ENCODE peak calls at places on chromosome 15, in eight cellular contexts. B is GM18507, I is body of pancreas, F is NCI-H1092, P is fibroblast of pulmonary artery, E is T1000, X is epithelial cell of esophagus, L is tibial nerve. V is an unnamed sample.
A peak's percentile ranks its signal among the peaks of the same experiment; 100 is the strongest.

GRCh38 chr15:65054333-65055200 is 9.4 kb downstream of the SLC51B start:
- DNase-seq in B (peak; percentile 68), E (peak; percentile 16), I (peak; percentile 76), L (peak; percentile 81), P (peak; percentile 78), X (peak; percentile 65), F (peak; percentile 2), V (peak; percentile 84)

GRCh38 chr15:70188286-70188685 is 90.6 kb upstream of the TLE3 start:
- DNase-seq in P (no peak), L (no peak), X (no peak), F (no peak), E (no peak), B (no peak), I (no peak), V (no peak)

GRCh38 chr15:77834276-77834990 is 201.7 kb upstream of the LINGO1 start:
- DNase-seq in X (no peak), F (no peak), P (no peak), E (no peak), B (no peak), L (no peak), I (no peak), V (no peak)

GRCh38 chr15:26261413-26261812 is 398.3 kb upstream of the ATP10A start:
- DNase-seq in L (no peak), I (no peak), B (no peak), P (no peak), E (no peak), X (no peak), F (no peak), V (peak; percentile 58)

GRCh38 chr15:67093146-67093874 is 27.9 kb downstream of the SMAD3 start:
- DNase-seq in B (no peak), I (peak; percentile 67), P (no peak), F (no peak), L (peak; percentile 20), X (no peak), E (no peak), V (no peak)

GRCh38 chr15:80109388-80109787 is 43.4 kb upstream of the FAH start:
- DNase-seq in L (no peak), F (no peak), B (no peak), E (no peak), P (no peak), X (no peak), I (no peak), V (no peak)

GRCh38 chr15:78000089-78000926 is 77.2 kb downstream of the TBC1D2B start:
- DNase-seq in X (peak; percentile 88), B (peak; percentile 47), E (no peak), L (peak; percentile 50), I (peak; percentile 96), P (peak; percentile 56), F (no peak), V (peak; percentile 87)

GRCh38 chr15:64982472-64982871 is 7.2 kb downstream of the SPG21 start:
- DNase-seq in P (no peak), I (no peak), F (no peak), B (no peak), L (no peak), X (no peak), E (no peak), V (no peak)

GRCh38 chr15:41790756-41791546 is 16.7 kb downstream of the MAPKBP1 start:
- DNase-seq in I (no peak), L (no peak), F (no peak), X (peak; percentile 65), E (no peak), P (peak; percentile 78), B (no peak), V (no peak)

GRCh38 chr15:30023798-30024295 is 58.9 kb upstream of the GOLGA8J start:
- DNase-seq in X (peak; percentile 27), L (no peak), E (no peak), B (no peak), F (no peak), I (no peak), P (peak; percentile 61), V (no peak)

GRCh38 chr15:52261498-52262242 is 33.9 kb downstream of the MYO5C start:
- DNase-seq in L (peak; percentile 54), X (peak; percentile 77), B (peak; percentile 75), F (no peak), P (peak; percentile 87), E (peak; percentile 63), I (peak; percentile 84), V (peak; percentile 72)

GRCh38 chr15:40506964-40507571 is 36.3 kb downstream of the CHST14 start:
- DNase-seq in I (peak; percentile 81), L (peak; percentile 41), P (peak; percentile 70), B (peak; percentile 29), E (no peak), F (peak; percentile 68), X (peak; percentile 69), V (peak; percentile 84)

GRCh38 chr15:63504979-63505841 is 817 bp downstream of the USP3 start:
- DNase-seq in I (peak; percentile 84), X (peak; percentile 61), B (no peak), E (peak; percentile 21), P (peak; percentile 57), L (no peak), F (peak; percentile 43), V (peak; percentile 79)

GRCh38 chr15:56047354-56047753 is 53.9 kb upstream of the NEDD4 start:
- DNase-seq in B (no peak), P (peak; percentile 68), E (no peak), X (peak; percentile 44), F (no peak), L (no peak), I (no peak), V (no peak)

GRCh38 chr15:60208708-60209107 is 189.1 kb downstream of the ANXA2 start:
- DNase-seq in E (no peak), B (no peak), F (no peak), I (no peak), X (peak; percentile 44), L (no peak), P (peak; percentile 6), V (no peak)

GRCh38 chr15:61038910-61039309 is 190.2 kb downstream of the RORA start:
- DNase-seq in B (no peak), I (no peak), P (peak; percentile 16), X (no peak), E (no peak), F (no peak), L (peak; percentile 22), V (no peak)

GRCh38 chr15:35182841-35183479 is 97.9 kb upstream of the NANOGP8 start:
- DNase-seq in I (no peak), L (no peak), X (no peak), E (no peak), F (no peak), P (no peak), B (no peak), V (no peak)

GRCh38 chr15:65201918-65202317 is 9.4 kb downstream of the CILP start:
- DNase-seq in F (no peak), B (no peak), P (no peak), E (no peak), X (peak; percentile 30), L (no peak), I (no peak), V (no peak)

GRCh38 chr15:96701443-96701842 is 370.9 kb downstream of the NR2F2 start:
- DNase-seq in F (no peak), E (no peak), P (no peak), X (no peak), B (no peak), L (no peak), I (no peak), V (no peak)

GRCh38 chr15:92709064-92709463 is 53.5 kb upstream of the FAM174B start:
- DNase-seq in X (peak; percentile 56), L (no peak), E (no peak), F (no peak), P (peak; percentile 23), I (no peak), B (no peak), V (no peak)

GRCh38 chr15:95724908-95725633 is 605.4 kb upstream of the NR2F2 start:
- DNase-seq in I (no peak), L (no peak), E (no peak), P (no peak), X (no peak), F (no peak), B (no peak), V (no peak)

GRCh38 chr15:50058231-50058630 is 60.8 kb downstream of the ATP8B4 start:
- DNase-seq in E (no peak), F (no peak), X (no peak), L (no peak), B (no peak), P (peak; percentile 70), I (no peak), V (no peak)

GRCh38 chr15:90184119-90184785 is 16.9 kb upstream of the SEMA4B start:
- DNase-seq in I (peak; percentile 96), L (peak; percentile 64), B (peak; percentile 28), X (peak; percentile 80), P (peak; percentile 90), F (no peak), E (peak; percentile 32), V (peak; percentile 87)

GRCh38 chr15:68639926-68640600 is 61.3 kb downstream of the CORO2B start:
- DNase-seq in F (no peak), B (no peak), X (peak; percentile 77), L (no peak), I (peak; percentile 28), P (peak; percentile 33), E (no peak), V (no peak)

GRCh38 chr15:92810418-92811138 is 89.5 kb upstream of the CHD2 start:
- DNase-seq in E (no peak), F (peak; percentile 65), I (peak; percentile 91), X (peak; percentile 67), B (no peak), P (peak; percentile 85), L (peak; percentile 85), V (peak; percentile 90)

GRCh38 chr15:62391565-62392262 is 226.6 kb upstream of the C2CD4B start:
- DNase-seq in E (peak; percentile 34), L (no peak), I (peak; percentile 33), B (no peak), F (no peak), P (peak; percentile 46), X (peak; percentile 56), V (peak; percentile 72)

GRCh38 chr15:85748729-85749128 is 46.0 kb downstream of the KLHL25 start:
- DNase-seq in I (no peak), E (no peak), F (no peak), B (no peak), L (no peak), X (no peak), P (no peak), V (no peak)

V was measured in Right ventricle myocardium superior.